ENCODE peak calls at places on chromosomes 4 and X, in eight cellular contexts. P is GM23248; A is cardiac muscle cell; T is CD8-positive, alpha-beta T cell; S is pancreas; N is neural progenitor cell; E is WERI-Rb-1; U is aorta. B is an unnamed sample.

GRCh38 chr4:152926959-152927358 is 9.2 kb upstream of the FHDC1 start:
- DNase-seq in E (no peak), T (no peak), S (no peak), A (no peak), U (no peak), P (no peak), N (no peak), B (no peak)

GRCh38 chr4:56817840-56818491 is 3.5 kb downstream of the SPINK2 start:
- DNase-seq in T (peak; percentile 21), S (no peak), N (no peak), U (no peak), E (no peak), A (no peak), P (no peak), B (no peak)

GRCh38 chrX:109345866-109346265 is 136.0 kb downstream of the GUCY2F start:
- DNase-seq in U (no peak), P (no peak), A (no peak), E (no peak), N (no peak), T (no peak), S (no peak), B (no peak)

GRCh38 chr4:7003176-7003878 is 39.8 kb upstream of the TADA2B start:
- DNase-seq in S (no peak), P (no peak), E (no peak), N (no peak), U (no peak), A (no peak), T (no peak), B (peak; percentile 30)

GRCh38 chrX:127011629-127012028 is 192.1 kb downstream of the PRR32 start:
- DNase-seq in U (no peak), A (no peak), E (no peak), P (no peak), N (no peak), T (no peak), S (no peak), B (no peak)

GRCh38 chrX:76159453-76159852 is 13.4 kb upstream of the PBDC1 start:
- DNase-seq in A (no peak), S (no peak), U (no peak), T (no peak), P (no peak), N (no peak), E (no peak), B (no peak)

GRCh38 chrX:97616883-97617510 is 733.3 kb downstream of the RPA4 start:
- DNase-seq in N (no peak), P (peak; percentile 72), S (no peak), T (no peak), A (no peak), E (no peak), U (no peak), B (no peak)

GRCh38 chr4:87011340-87012034 is 76.7 kb downstream of the AFF1 start:
- DNase-seq in U (no peak), N (no peak), S (no peak), E (no peak), P (peak; percentile 95), A (peak; percentile 30), T (no peak), B (no peak)

GRCh38 chrX:30060718-30061117 is 154.6 kb upstream of the MAGEB2 start:
- DNase-seq in P (peak; percentile 16), U (no peak), T (no peak), E (no peak), A (peak; percentile 43), S (no peak), N (peak; percentile 37), B (peak; percentile 19)

DNA sequence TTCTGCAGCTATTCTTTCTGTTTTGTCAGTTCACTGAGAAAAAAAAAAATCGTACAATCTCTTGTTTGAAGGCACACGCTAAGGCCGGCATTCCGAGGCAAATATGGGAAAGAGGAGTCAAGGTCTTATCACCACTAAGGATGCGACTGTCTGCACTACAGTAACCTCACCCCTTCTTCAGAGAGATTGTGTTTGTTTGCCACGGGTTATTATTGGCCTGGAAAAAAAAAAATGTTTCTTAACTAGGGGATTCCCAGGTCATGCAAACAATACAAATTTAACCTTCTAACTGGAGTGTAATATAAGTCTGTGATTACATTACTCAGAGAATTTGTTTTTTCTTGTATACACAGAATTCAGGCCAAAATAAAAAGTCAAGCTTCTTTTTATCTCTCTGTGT is 168.3 kb downstream of the TMA16 start:
- DNase-seq in U (no peak), P (no peak), S (no peak), E (no peak), T (no peak), N (no peak), A (no peak), B (no peak)
- H3K4me3 ChIP-seq in U (no peak overlapping the region), P (no peak overlapping the region), S (no peak overlapping the region), E (no peak overlapping the region), T (no peak overlapping the region), N (no peak overlapping the region), A (no peak overlapping the region), B (no peak overlapping the region)

GRCh38 chr4:860561-860960 is 34.6 kb upstream of the CPLX1 start:
- DNase-seq in P (no peak), T (no peak), S (no peak), A (no peak), U (peak; percentile 32), E (no peak), N (no peak), B (no peak)
- H3K36me3 ChIP-seq in P (peaks cover 21% of the 10 kb centered on the region), T (peaks cover 33% of the 10 kb centered on the region), S (peaks cover 9% of the 10 kb centered on the region), A (peaks cover 32% of the 10 kb centered on the region), U (peaks cover 13% of the 10 kb centered on the region), E (peaks cover 82% of the 10 kb centered on the region), N (no peaks in the 10 kb centered on the region), B (peaks cover 13% of the 10 kb centered on the region)

DNA sequence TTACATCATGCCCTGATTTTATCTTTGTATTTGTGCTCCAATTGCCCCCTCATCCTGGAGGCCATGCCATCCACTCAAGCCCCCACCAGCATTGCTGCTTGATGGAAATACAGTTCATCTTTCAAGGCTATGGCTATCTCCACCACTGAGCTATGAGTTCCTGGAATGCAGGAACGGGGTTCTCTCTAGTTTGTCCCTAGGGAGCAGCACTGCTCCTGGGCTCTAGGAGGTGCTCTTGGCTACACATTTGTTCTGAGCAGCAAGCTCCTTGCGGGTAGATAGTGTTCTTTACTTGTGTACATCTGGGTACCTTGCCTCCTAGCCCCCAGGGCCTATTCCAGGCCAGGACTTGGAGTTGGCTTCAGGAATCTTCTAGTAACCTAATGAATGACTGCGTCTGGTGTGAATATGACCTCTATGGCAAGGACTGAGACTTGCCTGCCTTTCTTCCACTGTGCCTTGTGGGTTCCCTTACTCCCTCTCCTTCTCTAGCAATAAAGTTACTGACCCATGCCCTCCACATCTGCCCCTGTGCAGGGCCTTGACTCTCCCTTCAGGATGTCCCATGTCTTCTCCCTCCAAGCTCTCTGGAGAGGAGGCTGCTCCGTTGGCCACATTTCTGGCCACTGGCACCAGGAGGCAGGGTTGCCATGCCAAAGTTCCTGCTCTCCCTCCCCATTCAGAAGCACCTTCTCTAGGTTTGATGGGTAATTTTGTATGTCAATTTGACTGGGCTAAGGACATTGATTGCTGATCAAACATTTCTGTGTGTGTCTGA is 7.6 kb downstream of the CITED1 start:
- DNase-seq in S (no peak), A (no peak), E (peak; percentile 42), U (no peak), T (no peak), N (peak; percentile 41), P (peak; percentile 25), B (peak; percentile 74)
- H3K27me3 ChIP-seq in S (no peaks in the 10 kb centered on the region), A (peaks cover 15% of the 10 kb centered on the region), E (no peaks in the 10 kb centered on the region), U (no peaks in the 10 kb centered on the region), T (peaks cover 5% of the 10 kb centered on the region), N (peaks cover 28% of the 10 kb centered on the region), P (peaks cover 1% of the 10 kb centered on the region), B (peaks cover 15% of the 10 kb centered on the region)

DNA sequence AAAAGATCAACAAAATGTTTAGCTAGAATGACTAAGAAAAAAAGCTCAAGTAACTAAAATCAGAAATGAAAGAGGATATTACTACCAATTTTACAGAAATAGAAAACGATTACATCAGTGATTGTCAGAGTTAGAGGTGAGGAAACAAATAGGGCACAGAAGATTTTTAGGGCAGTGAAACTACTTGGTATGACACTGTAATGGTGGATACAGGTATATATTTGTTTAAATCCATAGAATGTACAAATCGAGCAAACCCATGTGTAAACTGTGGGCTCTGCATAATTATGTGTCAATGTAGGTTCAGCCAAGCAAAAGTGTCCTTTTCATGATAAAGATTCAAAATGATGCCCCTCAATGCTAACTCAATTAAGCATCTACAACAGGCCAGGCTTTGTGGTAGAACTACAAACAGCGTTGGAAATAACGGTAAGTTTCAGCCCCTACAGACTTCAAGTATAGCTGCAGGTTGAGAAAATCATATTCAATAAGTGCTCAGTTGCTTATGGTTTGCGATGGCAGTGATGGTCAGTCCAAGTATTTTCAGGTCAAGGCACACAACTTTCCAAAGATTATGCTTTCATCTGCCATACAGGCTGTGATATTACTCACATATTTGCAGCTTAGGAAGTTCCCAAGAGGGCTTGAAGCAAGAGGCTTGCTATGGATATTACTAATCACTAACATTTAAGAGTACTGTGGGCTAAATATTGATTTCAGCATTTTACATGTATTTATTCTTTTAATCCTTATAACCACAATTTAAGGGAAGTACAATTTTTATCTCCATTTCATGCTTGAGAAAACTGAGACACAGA is 158.6 kb downstream of the TET2 start:
- DNase-seq in E (no peak), S (no peak), U (no peak), P (no peak), T (no peak), A (no peak), N (no peak), B (no peak)
- H3K4me3 ChIP-seq in E (no peak overlapping the region), S (no peak overlapping the region), U (no peak overlapping the region), P (no peak overlapping the region), T (no peak overlapping the region), A (no peak overlapping the region), N (no peak overlapping the region), B (no peak overlapping the region)

DNA sequence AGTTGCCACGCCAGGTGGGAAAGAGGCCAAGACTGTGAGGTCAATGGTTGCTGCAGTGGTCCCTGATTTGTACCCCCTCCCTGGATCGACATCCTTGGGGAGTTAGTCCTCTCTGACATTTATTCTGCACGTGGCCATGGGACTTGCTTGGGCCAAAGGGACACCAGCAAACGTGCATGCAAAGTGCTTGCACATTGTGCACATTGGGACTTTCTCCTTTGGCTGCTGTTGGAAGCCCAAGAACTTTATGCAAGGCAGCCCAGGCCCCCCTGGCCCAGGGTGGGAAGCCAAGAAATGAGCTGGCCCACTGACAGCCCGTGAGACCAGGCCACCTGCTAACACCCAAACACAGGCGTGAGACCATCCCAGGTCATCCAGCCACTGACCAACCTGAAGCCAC is 38.1 kb downstream of the SLC2A9 start:
- DNase-seq in N (no peak), P (no peak), T (no peak), S (no peak), U (no peak), E (no peak), A (no peak), B (no peak)
- H3K36me3 ChIP-seq in N (no peaks in the 10 kb centered on the region), P (no peaks in the 10 kb centered on the region), T (no peaks in the 10 kb centered on the region), S (no peaks in the 10 kb centered on the region), U (no peaks in the 10 kb centered on the region), E (no peaks in the 10 kb centered on the region), A (no peaks in the 10 kb centered on the region), B (no peaks in the 10 kb centered on the region)